ENCODE peak calls at places on chromosomes 12 and 14, in six cellular contexts. C is HCT116, H is SK-N-SH, D is GM12878, W is H1, S is K562. R is an unnamed sample.

GRCh38 chr14:93173943-93174395 is 10.7 kb downstream of the MOAP1 start:
- DNase-seq in C (no peak), H (peak; percentile 44), D (no peak), W (no peak), S (peak; percentile 75), R (no peak)

GRCh38 chr12:122423258-122424165 is 1.0 kb upstream of the CLIP1 start:
- DNase-seq in C (peak; percentile 50), H (peak; percentile 60), D (no peak), W (peak; percentile 61), S (peak; percentile 60), R (no peak)

GRCh38 chr12:95178136-95178535 is 39.1 kb downstream of the FGD6 start:
- DNase-seq in C (no peak), H (no peak), D (no peak), W (no peak), S (no peak), R (peak; percentile 89)

GRCh38 chr12:132710062-132710421 is 600 bp upstream of the PGAM5 start:
- DNase-seq in C (no peak), H (no peak), D (no peak), W (no peak), S (no peak), R (no peak)

GRCh38 chr12:108801736-108802665 is 55.4 kb downstream of the SSH1 start:
- DNase-seq in C (no peak), H (no peak), D (no peak), W (peak; percentile 70), S (no peak), R (no peak)

GRCh38 chr14:68020999-68021663 is 201.6 kb downstream of the RAD51B start:
- DNase-seq in C (no peak), H (no peak), D (peak; percentile 71), W (no peak), S (no peak), R (no peak)

GRCh38 chr12:59736786-59737185 is 141.0 kb downstream of the SLC16A7 start:
- DNase-seq in C (no peak), H (no peak), D (no peak), W (no peak), S (no peak), R (peak; percentile 52)

GRCh38 chr14:85867450-85867849 is 337.5 kb downstream of the FLRT2 start:
- DNase-seq in C (no peak), H (no peak), D (no peak), W (no peak), S (peak; percentile 0), R (peak; percentile 15)

GRCh38 chr14:104366931-104367810 is 212.4 kb upstream of the C14orf180 start:
- DNase-seq in C (no peak), H (no peak), D (no peak), W (no peak), S (no peak), R (no peak)

GRCh38 chr12:9617124-9617523 is 9.4 kb upstream of the KLRB1 start:
- DNase-seq in C (no peak), H (no peak), D (no peak), W (no peak), S (no peak), R (no peak)

GRCh38 chr12:68364893-68365725 is 32.9 kb upstream of the MDM1 start:
- DNase-seq in C (peak; percentile 57), H (no peak), D (peak; percentile 97), W (peak; percentile 80), S (peak; percentile 96), R (peak; percentile 97)

GRCh38 chr14:73943083-73943482 is 6.8 kb downstream of the FAM161B start:
- DNase-seq in C (no peak), H (no peak), D (no peak), W (no peak), S (no peak), R (peak; percentile 24)

GRCh38 chr14:100078997-100079561 is 13.9 kb downstream of the EVL start:
- DNase-seq in C (no peak), H (peak; percentile 61), D (no peak), W (peak; percentile 71), S (peak; percentile 76), R (peak; percentile 40)

GRCh38 chr12:87136330-87136976 is 880.3 kb upstream of the MGAT4C start:
- DNase-seq in C (no peak), H (no peak), D (no peak), W (no peak), S (no peak), R (no peak)

GRCh38 chr14:87483651-87484260 is 509.2 kb downstream of the GALC start:
- DNase-seq in C (no peak), H (no peak), D (no peak), W (no peak), S (no peak), R (no peak)

GRCh38 chr12:99386907-99387306 is 260.6 kb upstream of the GARIN6 start:
- DNase-seq in C (peak; percentile 28), H (peak; percentile 3), D (no peak), W (no peak), S (peak; percentile 21), R (peak; percentile 68)

GRCh38 chr12:88035907-88036289 is 6.7 kb upstream of the C12orf50 start:
- DNase-seq in C (no peak), H (no peak), D (no peak), W (no peak), S (peak; percentile 29), R (peak; percentile 47)

GRCh38 chr12:114998118-114998771 is 314.3 kb upstream of the TBX3 start:
- DNase-seq in C (no peak), H (no peak), D (no peak), W (no peak), S (no peak), R (no peak)

GRCh38 chr14:99321955-99322730 is 50.1 kb upstream of the BCL11B start:
- DNase-seq in C (no peak), H (no peak), D (no peak), W (peak; percentile 44), S (no peak), R (no peak)

GRCh38 chr14:104376202-104377140 is 203.1 kb upstream of the C14orf180 start:
- DNase-seq in C (no peak), H (no peak), D (no peak), W (no peak), S (no peak), R (no peak)

GRCh38 chr12:111640498-111640897 is 41.4 kb upstream of the ATXN2 start:
- DNase-seq in C (no peak), H (no peak), D (no peak), W (no peak), S (no peak), R (no peak)

GRCh38 chr12:111638576-111638975 is 39.5 kb upstream of the ATXN2 start:
- DNase-seq in C (no peak), H (no peak), D (no peak), W (no peak), S (no peak), R (no peak)

GRCh38 chr12:111635524-111635923 is 36.4 kb upstream of the ATXN2 start:
- DNase-seq in C (no peak), H (no peak), D (no peak), W (no peak), S (peak; percentile 83), R (no peak)

DNA sequence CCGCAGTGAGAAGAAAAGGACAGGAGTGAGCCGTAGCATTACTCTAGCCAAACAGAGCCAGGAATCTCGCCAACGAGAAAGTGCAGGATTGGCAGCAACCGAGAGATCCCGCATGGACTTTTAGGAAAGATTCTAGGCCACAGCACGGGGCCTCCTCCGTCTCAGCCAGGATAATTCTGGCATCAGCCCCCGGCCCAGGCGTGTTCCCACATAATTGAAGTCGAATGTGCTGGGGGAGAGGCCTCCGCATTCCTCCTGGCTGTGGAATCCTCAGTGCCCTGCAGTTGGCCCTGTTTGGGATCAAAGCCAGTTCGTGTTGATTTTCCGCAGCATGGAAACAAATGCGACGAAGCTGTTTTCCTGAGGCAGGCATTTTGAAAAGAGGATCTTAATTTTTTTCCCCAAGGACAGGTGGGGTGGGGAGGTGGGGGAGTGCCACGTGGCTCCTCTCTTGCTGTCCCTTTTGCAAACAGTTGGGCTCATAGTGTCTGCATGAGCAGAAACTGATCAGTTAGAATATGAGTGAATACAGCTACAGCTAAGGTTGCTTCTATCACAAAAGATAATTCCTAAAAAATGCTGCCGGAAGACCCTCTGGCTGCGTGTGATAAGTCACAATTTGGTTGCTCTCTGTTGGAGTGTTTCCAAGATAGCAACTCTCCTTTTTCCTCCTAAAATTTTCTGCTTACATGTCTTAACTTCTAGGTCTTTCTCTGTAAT is 37.3 kb upstream of the ATXN2 start:
- DNase-seq in C (no peak), H (peak; percentile 55), D (no peak), W (peak; percentile 58), S (peak; percentile 90), R (no peak)
- TF ChIP-seq JUND in C (no peak), H (no peak), D (no peak), W (no peak), S (peak; percentile 22), R (no peak)

GRCh38 chr12:93315385-93315906 is 62.3 kb upstream of the NUDT4 start:
- DNase-seq in C (no peak), H (no peak), D (no peak), W (no peak), S (no peak), R (no peak)

GRCh38 chr12:93308281-93308680 is 69.4 kb upstream of the NUDT4 start:
- DNase-seq in C (no peak), H (no peak), D (no peak), W (no peak), S (no peak), R (no peak)

GRCh38 chr12:93314177-93314497 is 63.6 kb upstream of the NUDT4 start:
- DNase-seq in C (no peak), H (no peak), D (no peak), W (no peak), S (no peak), R (no peak)

GRCh38 chr12:93315907-93316622 is 61.7 kb upstream of the NUDT4 start:
- DNase-seq in C (no peak), H (no peak), D (no peak), W (no peak), S (peak; percentile 91), R (no peak)

DNA sequence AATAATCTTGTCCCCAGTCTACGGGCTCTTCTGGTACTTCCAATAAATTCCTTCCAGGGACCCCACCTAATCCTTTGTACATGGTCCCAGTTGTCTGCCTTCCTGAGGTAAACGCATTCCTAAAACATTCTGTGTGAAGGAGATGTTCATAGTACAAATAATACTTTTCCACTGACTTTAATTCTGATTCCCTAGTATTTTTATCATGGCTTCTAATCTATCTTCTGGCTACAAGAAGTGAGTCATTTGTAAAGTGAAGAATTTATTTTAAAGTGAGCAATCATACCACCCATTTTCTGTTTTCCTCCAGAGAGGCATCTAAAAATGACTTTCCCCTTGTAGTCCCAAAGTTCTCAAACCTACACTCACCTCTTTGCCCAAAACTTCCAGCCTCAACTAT is 65.9 kb upstream of the NUDT4 start:
- DNase-seq in C (no peak), H (no peak), D (no peak), W (no peak), S (no peak), R (no peak)
- TF ChIP-seq JUND in C (no peak), H (peak; percentile 48), D (no peak), W (no peak), S (no peak), R (no peak)

GRCh38 chr14:30518867-30519266 is 40.1 kb upstream of the G2E3 start:
- DNase-seq in C (no peak), H (no peak), D (no peak), W (no peak), S (no peak), R (no peak)
- TF ChIP-seq JUND in C (no peak), H (no peak), D (no peak), W (no peak), S (no peak), R (no peak)

DNA sequence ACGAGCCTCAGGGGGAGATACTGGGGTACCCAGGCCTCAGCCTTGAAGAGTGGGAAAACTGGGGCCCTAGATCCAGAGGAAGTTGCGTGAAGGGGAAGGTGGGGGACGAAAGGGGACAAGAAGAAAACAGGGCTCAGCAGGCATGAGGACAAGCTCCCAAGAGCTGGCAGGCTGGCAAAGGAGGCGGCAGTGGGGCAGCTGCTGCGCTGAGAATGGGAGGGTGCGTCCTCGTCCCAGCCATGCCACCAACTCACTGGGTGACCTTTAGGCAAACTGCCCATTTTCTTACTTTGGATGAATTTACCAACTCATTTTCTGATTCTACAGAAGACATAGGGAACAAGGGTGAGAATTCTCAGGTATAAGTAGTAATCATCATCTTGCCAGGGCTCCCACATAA is 133.6 kb downstream of the TTC7B start:
- DNase-seq in C (no peak), H (no peak), D (no peak), W (no peak), S (no peak), R (no peak)
- TF ChIP-seq JUND in C (no peak), H (no peak), D (no peak), W (no peak), S (no peak), R (no peak)